ENCODE peak calls at places on chromosome 22, in seven cellular contexts. R is brain microvascular endothelial cell, T is HFF-Myc, C is right lobe of liver, B is mucosa of descending colon, U is fibroblast of lung, G is upper lobe of right lung. S is an unnamed sample.

GRCh38 chr22:16937811-16938210 is 70.2 kb downstream of the GAB4 start:
- DNase-seq in B (no peak), R (no peak), G (no peak), T (no peak), C (no peak), U (no peak), S (no peak)

GRCh38 chr22:45838257-45838891 is 138.6 kb downstream of the WNT7B start:
- DNase-seq in T (no peak), B (no peak), U (no peak), C (no peak), R (no peak), G (no peak), S (no peak)

GRCh38 chr22:39967996-39968968 is 8.1 kb downstream of the TMA7B start:
- DNase-seq in C (no peak), U (no peak), T (no peak), R (no peak), G (no peak), B (no peak), S (no peak)

GRCh38 chr22:45235101-45235777 is 5.5 kb downstream of the KIAA0930 start:
- DNase-seq in B (peak), G (no peak), C (no peak), U (no peak), T (no peak), R (no peak), S (no peak)

GRCh38 chr22:43550024-43550620 is 138.3 kb downstream of the MPPED1 start:
- DNase-seq in U (no peak), B (peak), G (no peak), C (peak), R (no peak), T (no peak), S (no peak)

GRCh38 chr22:44869196-44869595 is 116.8 kb downstream of the ARHGAP8 start:
- DNase-seq in C (no peak), T (no peak), R (no peak), B (peak), G (no peak), U (peak), S (no peak)

GRCh38 chr22:43553451-43554258 is 141.8 kb downstream of the MPPED1 start:
- DNase-seq in T (no peak), U (no peak), B (peak), R (no peak), C (no peak), G (no peak), S (no peak)

GRCh38 chr22:39408807-39409206 is 9.2 kb downstream of the TAB1 start:
- DNase-seq in R (no peak), B (no peak), T (no peak), U (no peak), G (no peak), C (no peak), S (no peak)

GRCh38 chr22:30261134-30261533 is 5.5 kb downstream of the OSM start:
- DNase-seq in C (peak), B (no peak), R (no peak), T (no peak), G (no peak), U (no peak), S (no peak)

GRCh38 chr22:29726512-29727247 is 6.9 kb downstream of the CABP7 start:
- DNase-seq in B (no peak), C (no peak), U (peak), R (no peak), G (no peak), T (no peak), S (no peak)

GRCh38 chr22:49763138-49763537 is 64.5 kb downstream of the BRD1 start:
- DNase-seq in T (no peak), U (no peak), R (no peak), C (peak), G (no peak), B (no peak), S (no peak)

GRCh38 chr22:30004689-30005088 is 75.6 kb upstream of the HORMAD2 start:
- DNase-seq in G (no peak), U (peak), T (no peak), R (no peak), C (no peak), B (no peak), S (no peak)

GRCh38 chr22:43857367-43857766 is 4.9 kb downstream of the SULT4A1 start:
- DNase-seq in T (no peak), B (no peak), G (no peak), R (no peak), C (no peak), U (no peak), S (no peak)

GRCh38 chr22:26362471-26362870 is 66.6 kb upstream of the ASPHD2 start:
- DNase-seq in R (peak), U (peak), B (no peak), T (no peak), C (no peak), G (no peak), S (no peak)

GRCh38 chr22:42399315-42400271 is 32.6 kb downstream of the NFAM1 start:
- DNase-seq in T (no peak), R (no peak), C (no peak), B (no peak), U (no peak), G (peak), S (peak)

GRCh38 chr22:17159504-17159951 is 451 bp upstream of the HDHD5 start:
- DNase-seq in R (peak), U (peak), G (peak), T (no peak), B (peak), C (peak), S (peak)

GRCh38 chr22:37187552-37187890 is 526 bp downstream of the C1QTNF6 start:
- DNase-seq in T (no peak), G (no peak), R (no peak), C (peak), U (peak), B (no peak), S (no peak)

GRCh38 chr22:23151827-23152226 is 6.5 kb downstream of the RAB36 start:
- DNase-seq in C (no peak), R (no peak), G (no peak), B (peak), T (no peak), U (no peak), S (no peak)

GRCh38 chr22:17368727-17369552 is at the start of gene CECR2:
- DNase-seq in R (no peak), G (peak), T (no peak), B (no peak), U (peak), C (peak), S (peak)

GRCh38 chr22:50261615-50262459 is at the start of gene MAPK12:
- DNase-seq in C (no peak), B (no peak), R (no peak), U (peak), T (no peak), G (no peak), S (peak)

GRCh38 chr22:40289991-40290459 is 56.3 kb upstream of the ADSL start:
- DNase-seq in G (no peak), C (no peak), B (peak), T (no peak), R (peak), U (peak), S (peak)

GRCh38 chr22:24457894-24458293 is 30.5 kb downstream of the ADORA2A start:
- DNase-seq in G (no peak), B (no peak), R (no peak), U (no peak), C (no peak), T (no peak), S (no peak)

GRCh38 chr22:24455751-24456426 is 28.5 kb downstream of the ADORA2A start:
- DNase-seq in B (no peak), R (no peak), C (peak), G (no peak), U (no peak), T (no peak), S (no peak)

GRCh38 chr22:24455039-24455438 is 27.6 kb downstream of the ADORA2A start:
- DNase-seq in T (no peak), C (no peak), R (no peak), B (no peak), G (no peak), U (no peak), S (no peak)

GRCh38 chr22:24460418-24461089 is 33.2 kb downstream of the ADORA2A start:
- DNase-seq in C (no peak), U (peak), R (peak), G (no peak), T (no peak), B (no peak), S (peak)

DNA sequence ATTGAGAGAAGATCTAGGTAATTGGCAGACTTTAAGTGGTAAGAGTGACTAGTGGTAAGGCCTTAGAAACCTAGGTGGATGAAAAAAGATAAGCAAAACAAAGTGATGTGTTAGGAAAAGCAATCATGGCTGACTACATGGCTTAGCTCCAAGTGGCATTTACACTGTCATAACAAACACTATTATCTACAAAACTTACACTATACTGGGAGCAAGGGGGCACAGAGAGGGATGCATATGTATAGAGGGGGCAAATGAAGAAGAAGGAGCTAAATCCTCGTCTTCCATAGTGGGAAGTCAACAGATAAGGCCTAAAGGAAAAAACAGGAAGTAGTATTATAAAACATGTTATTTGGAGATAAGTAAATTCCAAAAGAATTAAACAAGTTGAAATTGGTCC is 32.5 kb downstream of the ADORA2A start:
- DNase-seq in U (no peak), R (no peak), B (no peak), T (no peak), C (no peak), G (no peak), S (no peak)
- TF ChIP-seq CTCF in U (no peak), R (no peak), B (no peak), T (no peak), C (no peak), G (no peak), S (no peak)

GRCh38 chr22:19762315-19763140 is 1.9 kb downstream of the TBX1 start:
- DNase-seq in T (no peak), C (no peak), U (no peak), R (no peak), B (no peak), G (no peak), S (no peak)
- H3K4me3 ChIP-seq in T (peak), C (no peak), U (no peak), R (peak), B (no peak), G (no peak), S (no peak)

DNA sequence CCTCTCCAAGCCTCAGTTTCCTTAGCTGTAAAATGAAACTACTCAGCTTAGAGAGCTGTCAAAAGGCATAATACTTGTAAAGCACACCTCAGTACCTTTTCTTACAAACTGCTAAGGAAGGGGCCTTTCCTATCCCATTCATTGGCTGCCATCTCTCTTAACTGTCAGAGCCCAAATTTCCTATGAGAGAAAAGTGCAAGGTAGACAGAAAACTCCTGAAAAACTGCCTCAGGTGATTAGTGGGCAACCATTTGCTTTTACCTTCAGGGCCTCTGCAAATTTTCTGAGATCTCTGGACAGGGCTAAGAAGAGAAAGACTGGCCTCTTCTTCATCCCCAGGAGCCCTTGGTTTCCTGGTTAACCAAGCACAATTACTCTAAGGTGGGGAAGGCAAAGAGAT is 13.8 kb downstream of the LARGE1 start:
- DNase-seq in T (no peak), G (no peak), B (no peak), U (no peak), C (no peak), R (no peak), S (no peak)
- TF ChIP-seq CTCF in T (no peak), G (no peak), B (no peak), U (no peak), C (no peak), R (no peak), S (no peak)

GRCh38 chr22:20116376-20116950 is 559 bp downstream of the RANBP1 start:
- DNase-seq in G (no peak), T (no peak), B (peak), C (no peak), R (no peak), U (no peak), S (no peak)
- H3K4me3 ChIP-seq in G (peak), T (peak), B (peak), C (peak), R (peak), U (peak), S (peak)